ENCODE peak calls at places on chromosomes 16 and 17, in five cellular contexts. C is HCT116, X is HepG2, I is GM12878, L is upper lobe of left lung. A is an unnamed sample. For H3K9me3, the result is how much of the 10 kb centered on the place peaks cover.

GRCh38 chr17:80762076-80762475 is 217.4 kb downstream of the RPTOR start:
- ATAC-seq in L (no peak), C (peak), X (no peak), I (no peak), A (no peak)

GRCh38 chr17:81635973-81636504 is 873 bp downstream of the NPLOC4 start:
- ATAC-seq in I (peak), X (no peak), C (peak), L (peak), A (no peak)

GRCh38 chr16:8920676-8921625 is 38.8 kb downstream of the LITAFD start:
- ATAC-seq in X (no peak), C (no peak), L (no peak), I (peak), A (no peak)

GRCh38 chr17:8939496-8940334 is 25.8 kb downstream of the PIK3R5 start:
- ATAC-seq in C (no peak), I (peak), X (no peak), L (no peak), A (no peak)

GRCh38 chr17:47316316-47316715 is 7.4 kb upstream of the EFCAB13 start:
- ATAC-seq in X (peak), I (no peak), C (no peak), L (peak), A (peak)

GRCh38 chr17:44200478-44201155 is 933 bp upstream of the ATXN7L3 start:
- ATAC-seq in X (peak), L (no peak), I (peak), C (peak), A (no peak)

GRCh38 chr17:50471009-50471905 is 2.6 kb upstream of the CHAD start:
- ATAC-seq in C (no peak), I (no peak), L (no peak), X (no peak), A (no peak)

GRCh38 chr17:20784100-20784665 is 204.7 kb downstream of the CDRT15L2 start:
- ATAC-seq in C (peak), I (peak), L (no peak), X (peak), A (no peak)

GRCh38 chr17:44269118-44269794 is 1.3 kb upstream of the SLC4A1 start:
- ATAC-seq in L (no peak), C (no peak), X (peak), I (no peak), A (no peak)

GRCh38 chr16:11251525-11252481 is 4.2 kb downstream of the SOCS1 start:
- ATAC-seq in X (no peak), L (no peak), C (no peak), I (peak), A (no peak)

DNA sequence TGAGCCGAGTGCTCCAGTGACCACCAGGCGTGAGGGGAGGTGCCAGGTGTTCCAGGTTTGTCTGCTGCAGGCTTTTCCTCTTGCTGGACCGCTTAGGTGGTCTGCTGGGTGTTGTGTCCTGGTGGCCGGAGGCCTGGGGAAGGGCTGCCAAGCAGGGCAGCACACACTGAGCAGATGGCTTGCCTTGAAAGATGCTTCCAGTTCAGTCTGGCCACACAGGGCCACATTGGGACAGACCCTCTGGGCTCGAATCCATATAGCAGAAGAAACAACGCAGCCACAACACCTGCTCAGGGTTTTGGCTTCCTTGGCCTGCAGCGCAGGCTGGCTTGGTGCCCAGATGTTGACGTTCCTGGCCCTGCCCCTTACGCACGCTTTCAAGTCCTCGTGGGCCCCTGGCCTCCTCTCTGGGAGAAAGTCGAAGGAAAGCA is 24.8 kb downstream of the GINS2 start:
- ATAC-seq in L (no peak), I (no peak), X (no peak), C (no peak), A (no peak)
- TF ChIP-seq POLR2AphosphoS5 in L (no peak), I (no peak), X (no peak), C (no peak), A (no peak)

DNA sequence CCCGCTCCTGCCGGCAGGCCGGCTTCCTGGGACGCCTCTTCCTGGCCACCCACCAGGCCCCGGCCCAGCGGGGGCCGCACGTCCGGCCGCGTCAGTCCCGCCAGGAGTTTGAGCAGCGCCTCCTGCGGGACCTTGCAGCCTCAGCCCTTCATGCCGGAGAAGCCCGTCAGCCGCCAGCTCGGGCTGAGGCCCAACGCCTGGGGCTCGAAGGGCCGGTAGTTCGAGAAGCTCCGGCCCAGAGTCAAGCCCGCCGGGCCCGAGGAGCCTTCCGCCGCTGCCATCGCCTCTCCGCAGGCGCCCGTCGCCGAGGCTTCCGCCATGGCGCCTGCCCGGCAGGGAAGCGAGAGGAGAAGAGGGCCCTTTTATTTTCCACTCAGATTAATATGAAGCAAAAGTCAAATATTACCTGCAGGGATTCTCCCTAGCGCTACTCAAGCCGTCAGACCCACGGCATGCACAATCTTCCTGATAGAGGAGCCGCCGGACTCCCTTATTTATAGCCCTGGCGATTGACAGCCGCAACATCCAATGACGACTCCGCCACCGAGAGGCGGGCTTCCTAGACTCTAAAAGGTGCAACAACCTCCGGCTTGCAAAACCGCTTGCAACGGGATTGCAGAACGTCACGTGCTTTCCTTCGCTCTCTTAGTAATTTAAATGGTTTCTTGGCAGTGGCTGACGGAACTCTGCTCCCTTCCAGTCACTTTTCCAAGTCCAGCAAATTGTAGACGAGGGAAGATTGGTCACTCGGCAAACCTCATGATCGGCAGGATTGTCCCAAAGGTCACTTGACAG is at the start of gene SEPHS2:
- ATAC-seq in X (peak), C (peak), I (peak), L (peak), A (peak)
- TF ChIP-seq POLR2A in X (peak), C (peak), I (peak), L (peak), A (peak)

GRCh38 chr16:35730251-35730650 is 2270.8 kb downstream of the TP53TG3F start:
- ATAC-seq in I (no peak), X (no peak), L (no peak), C (no peak), A (no peak)

GRCh38 chr16:35733278-35733965 is 2274.0 kb downstream of the TP53TG3F start:
- ATAC-seq in C (no peak), L (no peak), I (no peak), X (no peak), A (no peak)

GRCh38 chr16:35732046-35732810 is 2272.8 kb downstream of the TP53TG3F start:
- ATAC-seq in X (no peak), C (no peak), L (no peak), I (no peak), A (no peak)

GRCh38 chr16:35733971-35734702 is 2274.7 kb downstream of the TP53TG3F start:
- ATAC-seq in X (no peak), L (peak), C (no peak), I (no peak), A (no peak)

DNA sequence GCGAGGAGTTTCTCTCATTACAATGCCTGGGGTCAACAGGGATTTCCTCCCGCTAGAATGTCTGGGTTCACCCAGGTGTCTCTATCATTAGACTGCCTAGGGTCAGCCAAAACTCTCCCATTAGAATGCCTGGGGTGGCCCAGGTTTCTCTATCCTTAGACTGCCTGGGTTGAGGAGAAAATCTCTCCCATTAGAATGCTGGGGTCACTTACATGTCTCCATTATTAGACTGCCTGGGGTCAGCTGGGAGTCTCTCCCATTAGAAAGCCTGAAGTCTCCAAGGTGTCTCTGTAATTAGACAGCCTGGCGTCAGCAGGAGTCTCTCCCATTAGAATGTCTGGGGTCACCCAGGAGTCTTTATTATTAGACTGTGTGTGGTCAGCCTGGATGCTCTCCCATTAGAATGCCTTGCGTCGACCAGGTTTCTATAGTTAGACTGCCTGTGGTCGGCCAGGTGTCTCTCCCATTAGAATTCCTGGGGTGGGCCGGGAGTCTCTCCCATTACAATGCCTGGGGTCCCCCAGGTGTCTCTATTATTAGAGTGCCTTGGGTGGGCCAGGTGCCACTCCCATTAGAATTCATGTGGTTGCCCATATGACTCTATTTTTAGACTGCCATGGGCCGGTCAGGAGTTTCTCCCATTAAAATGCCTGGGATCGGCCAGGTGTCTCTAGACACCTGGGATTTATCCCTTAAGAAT is 2272.1 kb downstream of the TP53TG3F start:
- ATAC-seq in I (no peak), X (no peak), C (no peak), L (no peak), A (no peak)
- H3K9me3 ChIP-seq in I (under half), X (half or more), C (under half), L (under half), A (under half)

DNA sequence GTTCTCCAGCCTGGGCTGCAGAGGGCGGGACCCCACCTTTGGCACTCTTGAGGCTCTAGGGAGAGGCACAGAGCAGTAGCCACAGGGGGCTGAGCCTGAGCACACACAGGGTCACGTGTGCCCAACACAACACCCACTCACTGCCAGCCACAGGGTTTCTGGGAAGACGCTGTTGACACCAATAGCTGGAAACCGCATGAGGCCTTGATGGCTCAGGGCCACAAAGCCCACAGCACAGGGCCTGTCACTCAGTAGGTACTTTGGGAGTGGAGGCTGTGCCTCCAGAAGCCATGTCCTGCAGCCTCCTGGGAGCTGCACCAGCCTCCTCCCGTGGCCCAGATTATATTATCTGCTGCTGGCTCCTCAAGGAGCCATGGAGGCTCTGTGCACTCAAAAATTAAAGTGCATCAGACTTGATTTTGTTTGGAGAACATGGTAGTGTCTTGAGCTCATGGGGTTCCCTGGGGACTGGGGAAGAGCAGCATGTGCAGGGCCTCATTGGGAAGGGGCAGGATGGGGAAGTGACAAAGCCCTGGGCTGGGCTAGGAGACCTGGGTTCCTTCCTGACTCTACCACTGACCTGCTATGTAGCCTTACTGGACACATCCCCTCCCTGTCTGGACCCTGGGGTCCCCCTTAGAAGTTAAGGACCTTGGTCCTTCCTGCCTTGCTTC is 12.5 kb upstream of the SREBF1 start:
- ATAC-seq in L (peak), C (peak), I (peak), X (peak), A (peak)
- TF ChIP-seq POLR2AphosphoS5 in L (peak), C (peak), I (no peak), X (no peak), A (peak)

DNA sequence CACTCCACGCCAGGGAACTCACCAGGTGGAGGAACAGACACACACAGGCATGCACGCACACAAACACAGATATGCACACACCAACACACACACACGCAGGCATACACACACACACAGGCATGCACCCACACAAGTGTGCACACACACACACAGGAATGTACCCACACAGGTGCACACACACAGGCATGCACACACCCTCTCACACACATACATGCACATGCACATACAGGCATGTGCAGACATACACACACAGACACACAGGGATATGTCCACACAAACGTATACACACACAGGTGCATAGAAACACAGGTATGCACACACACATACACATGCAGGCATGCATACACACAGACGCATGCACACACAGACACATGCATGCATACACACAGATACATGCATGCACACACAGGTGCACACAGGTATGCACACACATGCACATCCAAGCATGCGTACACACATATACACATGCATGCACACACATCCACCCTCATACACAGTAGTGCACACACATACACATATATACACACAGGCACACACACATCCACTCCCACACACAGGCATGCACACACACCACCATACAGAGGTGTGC is 39.2 kb downstream of the COTL1 start:
- ATAC-seq in X (no peak), L (no peak), I (no peak), C (no peak), A (no peak)
- TF ChIP-seq POLR2A in X (no peak), L (no peak), I (peak), C (no peak), A (no peak)

A was measured in gastroesophageal sphincter.